ENCODE peak calls at places on chromosomes 16 and 17, in seven cellular contexts. J, T, D, Z, R, U and W are unnamed samples.

GRCh38 chr16:23374721-23375120 is 72.6 kb downstream of the SCNN1B start:
- DNase-seq in Z (no peak), R (peak), D (no peak), U (no peak), T (no peak), J (no peak), W (no peak)

GRCh38 chr17:4529533-4530152 is 25.5 kb downstream of the MYBBP1A start:
- DNase-seq in D (no peak), Z (no peak), T (no peak), J (no peak), U (no peak), R (no peak), W (no peak)

GRCh38 chr17:64103751-64104364 is 26.1 kb downstream of the ERN1 start:
- DNase-seq in D (peak), T (peak), Z (no peak), J (no peak), R (no peak), U (no peak), W (no peak)

GRCh38 chr16:11325404-11326083 is 19.7 kb upstream of the RMI2 start:
- DNase-seq in Z (no peak), T (no peak), D (peak), U (no peak), R (no peak), J (no peak), W (no peak)

GRCh38 chr17:6753565-6753964 is 2.3 kb upstream of the XAF1 start:
- DNase-seq in U (no peak), R (no peak), Z (no peak), D (no peak), J (no peak), T (peak), W (no peak)

GRCh38 chr16:1621851-1622250 is 9.7 kb downstream of the CRAMP1 start:
- DNase-seq in R (no peak), J (no peak), T (no peak), D (no peak), Z (no peak), U (no peak), W (no peak)

GRCh38 chr16:71537643-71538042 is 11.4 kb downstream of the CHST4 start:
- DNase-seq in Z (no peak), D (peak), J (peak), R (no peak), U (no peak), T (peak), W (no peak)

GRCh38 chr16:30473231-30474061 is 904 bp downstream of the ITGAL start:
- DNase-seq in J (no peak), T (no peak), Z (peak), R (peak), U (no peak), D (peak), W (no peak)

GRCh38 chr17:16986391-16986790 is 14.5 kb upstream of the TNFRSF13B start:
- DNase-seq in U (no peak), Z (no peak), T (peak), J (no peak), R (no peak), D (no peak), W (no peak)

GRCh38 chr17:4658478-4659305 is 17.2 kb upstream of the ALOX15 start:
- DNase-seq in R (peak), J (no peak), U (no peak), D (no peak), Z (no peak), T (peak), W (no peak)

GRCh38 chr17:34458266-34458665 is 95.2 kb upstream of the CCL1 start:
- DNase-seq in R (no peak), U (no peak), J (no peak), D (no peak), Z (no peak), T (no peak), W (no peak)

GRCh38 chr16:66902648-66903543 is 15.8 kb downstream of the CDH16 start:
- DNase-seq in U (no peak), J (peak), Z (peak), D (no peak), R (no peak), T (no peak), W (no peak)

GRCh38 chr16:66904428-66904845 is 14.2 kb downstream of the CDH16 start:
- DNase-seq in J (no peak), Z (no peak), D (no peak), T (no peak), U (no peak), R (no peak), W (no peak)

GRCh38 chr16:66904846-66905632 is 13.6 kb downstream of the CDH16 start:
- DNase-seq in Z (no peak), D (no peak), T (no peak), R (no peak), U (no peak), J (peak), W (no peak)

GRCh38 chr16:66905633-66906539 is 12.8 kb downstream of the CDH16 start:
- DNase-seq in D (no peak), T (no peak), Z (peak), J (peak), R (no peak), U (no peak), W (no peak)

DNA sequence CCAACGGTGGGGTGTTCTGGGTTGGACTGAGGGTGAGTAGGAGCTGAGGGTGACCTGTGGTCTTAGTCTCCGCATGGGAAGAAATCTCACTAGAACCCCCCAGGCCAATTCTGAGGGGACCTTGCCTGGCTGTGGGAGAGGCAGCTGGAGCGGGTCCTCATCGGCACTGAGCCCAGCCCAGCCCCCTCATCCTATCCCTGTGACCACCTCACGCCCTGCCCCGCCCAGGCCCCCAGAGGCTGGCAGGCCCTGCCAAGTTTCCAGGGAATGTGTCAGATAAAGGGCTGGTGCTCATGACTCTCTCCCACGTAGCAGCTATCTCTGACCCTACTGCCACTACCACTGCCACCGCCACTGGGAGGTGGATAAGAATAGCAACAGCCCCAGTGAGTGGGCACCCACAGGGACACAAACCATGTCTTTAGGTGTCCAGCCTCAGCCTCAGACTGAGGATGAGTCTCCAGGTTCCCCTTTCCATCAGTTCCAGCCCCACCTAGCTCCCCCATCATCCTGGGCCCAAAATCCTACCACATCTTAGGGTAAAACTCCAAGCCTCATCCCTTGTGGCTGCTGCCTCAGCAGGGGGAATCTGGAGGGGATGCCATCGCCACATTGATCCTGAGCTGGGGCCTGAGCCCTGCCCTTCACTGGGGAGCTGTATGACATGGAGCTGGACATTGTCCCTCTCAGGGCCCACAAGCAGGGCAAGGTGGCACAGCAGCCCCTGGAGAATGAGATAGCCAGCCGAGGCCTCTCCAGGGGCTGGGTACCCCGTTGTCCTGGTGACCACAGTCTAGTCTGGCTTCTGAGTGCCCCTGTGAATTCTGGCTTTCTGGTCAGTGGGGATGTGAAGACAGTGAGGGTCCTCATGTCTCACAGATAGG is 14.9 kb downstream of the CDH16 start:
- DNase-seq in R (no peak), D (no peak), U (no peak), T (no peak), J (peak), Z (peak), W (no peak)
- H3K27ac ChIP-seq in R (peak), D (no peak), U (peak), T (peak), J (peak), Z (peak), W (peak)

DNA sequence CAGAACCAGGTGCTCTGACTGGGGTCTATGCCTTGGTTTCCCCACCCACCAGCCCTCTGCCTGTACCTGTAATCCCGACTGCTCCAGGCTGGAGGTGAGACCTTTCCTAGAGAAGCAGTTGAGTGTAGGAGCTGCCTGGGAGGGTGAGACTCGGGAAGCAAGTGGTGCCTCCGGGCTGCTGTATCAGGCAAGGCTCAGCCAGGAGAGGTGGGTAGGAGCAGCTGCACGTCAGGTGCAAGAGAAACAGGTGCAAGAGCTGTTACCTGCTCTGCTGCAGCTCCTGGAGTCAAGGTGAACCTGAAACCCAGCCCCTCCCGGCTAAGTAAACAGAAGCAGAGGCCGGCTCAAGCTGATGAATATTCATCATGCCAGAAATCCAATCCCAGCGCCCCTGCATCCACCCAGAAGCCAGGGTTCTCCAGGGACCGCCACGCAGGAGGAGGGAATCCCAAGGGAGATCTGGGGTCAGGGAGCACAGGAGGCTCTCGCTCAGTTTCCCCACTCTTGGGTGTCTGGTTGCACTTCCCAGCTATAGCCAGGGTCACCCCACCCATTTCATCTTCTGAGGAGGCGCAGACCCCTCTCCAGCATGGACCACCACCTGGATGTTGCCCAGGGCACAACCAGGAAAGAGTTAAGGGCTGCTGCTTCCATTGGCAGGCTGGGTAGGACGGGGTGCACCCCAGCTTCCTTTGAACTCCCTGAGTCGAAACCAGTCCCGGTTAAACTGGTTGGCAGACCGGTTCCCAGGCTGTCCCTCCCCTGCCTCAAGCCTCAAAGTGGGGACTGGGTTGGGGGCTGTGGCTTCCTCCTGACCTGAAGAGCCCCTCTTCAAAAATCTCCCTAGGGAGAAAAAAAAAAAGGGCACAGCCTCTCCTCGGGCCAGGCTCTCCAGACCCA is at the start of gene PRR15L:
- DNase-seq in R (peak), Z (no peak), U (no peak), J (no peak), D (no peak), T (no peak), W (no peak)
- H3K27ac ChIP-seq in R (peak), Z (no peak), U (no peak), J (no peak), D (peak), T (no peak), W (no peak)

GRCh38 chr17:72462814-72463213 is 342.0 kb downstream of the SOX9 start:
- DNase-seq in T (no peak), U (no peak), D (no peak), J (no peak), R (no peak), Z (no peak), W (no peak)
- H3K27ac ChIP-seq in T (no peak), U (no peak), D (no peak), J (no peak), R (no peak), Z (no peak), W (no peak)

GRCh38 chr17:8518346-8518745 is 82.7 kb downstream of the NDEL1 start:
- DNase-seq in U (no peak), T (no peak), Z (no peak), J (no peak), R (no peak), D (no peak), W (no peak)

GRCh38 chr17:8520981-8521380 is 85.3 kb downstream of the NDEL1 start:
- DNase-seq in R (no peak), D (no peak), Z (no peak), U (no peak), T (no peak), J (no peak), W (no peak)

GRCh38 chr17:8518858-8519257 is 83.2 kb downstream of the NDEL1 start:
- DNase-seq in U (no peak), R (no peak), T (no peak), D (no peak), J (no peak), Z (no peak), W (no peak)

GRCh38 chr17:8522577-8522976 is 86.9 kb downstream of the NDEL1 start:
- DNase-seq in Z (no peak), J (no peak), D (no peak), R (no peak), U (no peak), T (peak), W (no peak)
- H3K27ac ChIP-seq in Z (no peak), J (no peak), D (no peak), R (no peak), U (no peak), T (no peak), W (no peak)